ENCODE peak calls at places on chromosomes 13 and 19, in six cellular contexts. One of them, this sample, is unnamed.

GRCh38 chr19:40400521-40400920 is 10.5 kb upstream of the HIPK4 start:
- DNase-seq in T-helper 1 cell: no peak
- DNase-seq in stimulated activated CD4-positive, alpha-beta T cell treated with anti-CD3 and anti-CD28 coated beads, Interleukin-4, amount 100 ng/mL, for 48 hours: no peak
- DNase-seq in central memory CD8-positive, alpha-beta T cell: no peak
- DNase-seq in neuronal stem cell: no peak
- DNase-seq in HFFc6: no peak
- DNase-seq in this sample: no peak

GRCh38 chr19:33678796-33679195 is 57.0 kb downstream of the CHST8 start:
- DNase-seq in HFFc6: no peak
- DNase-seq in T-helper 1 cell: no peak
- DNase-seq in neuronal stem cell: no peak
- DNase-seq in stimulated activated CD4-positive, alpha-beta T cell treated with anti-CD3 and anti-CD28 coated beads, Interleukin-4, amount 100 ng/mL, for 48 hours: no peak
- DNase-seq in central memory CD8-positive, alpha-beta T cell: no peak
- DNase-seq in this sample: no peak

GRCh38 chr13:109427695-109428094 is 358.7 kb downstream of the IRS2 start:
- DNase-seq in stimulated activated CD4-positive, alpha-beta T cell treated with anti-CD3 and anti-CD28 coated beads, Interleukin-4, amount 100 ng/mL, for 48 hours: no peak
- DNase-seq in central memory CD8-positive, alpha-beta T cell: no peak
- DNase-seq in T-helper 1 cell: no peak
- DNase-seq in HFFc6: no peak
- DNase-seq in neuronal stem cell: no peak
- DNase-seq in this sample: no peak

GRCh38 chr13:26558912-26559485 is 1.5 kb downstream of the WASF3 start:
- DNase-seq in neuronal stem cell: peak
- DNase-seq in T-helper 1 cell: no peak
- DNase-seq in HFFc6: no peak
- DNase-seq in stimulated activated CD4-positive, alpha-beta T cell treated with anti-CD3 and anti-CD28 coated beads, Interleukin-4, amount 100 ng/mL, for 48 hours: no peak
- DNase-seq in central memory CD8-positive, alpha-beta T cell: no peak
- DNase-seq in this sample: no peak

GRCh38 chr13:113834496-113835200 is 29.2 kb downstream of the GAS6 start:
- DNase-seq in neuronal stem cell: no peak
- DNase-seq in HFFc6: no peak
- DNase-seq in central memory CD8-positive, alpha-beta T cell: no peak
- DNase-seq in stimulated activated CD4-positive, alpha-beta T cell treated with anti-CD3 and anti-CD28 coated beads, Interleukin-4, amount 100 ng/mL, for 48 hours: no peak
- DNase-seq in T-helper 1 cell: no peak
- DNase-seq in this sample: no peak

GRCh38 chr19:3986260-3987041 is 1.2 kb upstream of the EEF2 start:
- DNase-seq in neuronal stem cell: peak
- DNase-seq in central memory CD8-positive, alpha-beta T cell: peak
- DNase-seq in stimulated activated CD4-positive, alpha-beta T cell treated with anti-CD3 and anti-CD28 coated beads, Interleukin-4, amount 100 ng/mL, for 48 hours: no peak
- DNase-seq in HFFc6: peak
- DNase-seq in T-helper 1 cell: peak
- DNase-seq in this sample: no peak

GRCh38 chr19:32498641-32499200 is 82.3 kb upstream of the PDCD5 start:
- DNase-seq in neuronal stem cell: no peak
- DNase-seq in T-helper 1 cell: no peak
- DNase-seq in central memory CD8-positive, alpha-beta T cell: peak
- DNase-seq in HFFc6: no peak
- DNase-seq in stimulated activated CD4-positive, alpha-beta T cell treated with anti-CD3 and anti-CD28 coated beads, Interleukin-4, amount 100 ng/mL, for 48 hours: no peak
- DNase-seq in this sample: no peak

GRCh38 chr13:98648141-98648540 is 71.2 kb upstream of the STK24 start:
- DNase-seq in neuronal stem cell: no peak
- DNase-seq in stimulated activated CD4-positive, alpha-beta T cell treated with anti-CD3 and anti-CD28 coated beads, Interleukin-4, amount 100 ng/mL, for 48 hours: no peak
- DNase-seq in T-helper 1 cell: no peak
- DNase-seq in HFFc6: no peak
- DNase-seq in central memory CD8-positive, alpha-beta T cell: no peak
- DNase-seq in this sample: no peak

GRCh38 chr13:108213946-108214345 is 1.4 kb downstream of the LIG4 start:
- DNase-seq in central memory CD8-positive, alpha-beta T cell: no peak
- DNase-seq in stimulated activated CD4-positive, alpha-beta T cell treated with anti-CD3 and anti-CD28 coated beads, Interleukin-4, amount 100 ng/mL, for 48 hours: no peak
- DNase-seq in T-helper 1 cell: no peak
- DNase-seq in neuronal stem cell: no peak
- DNase-seq in HFFc6: peak
- DNase-seq in this sample: no peak

GRCh38 chr19:52993342-52994178 is 20.2 kb upstream of the ERVV-1 start:
- DNase-seq in T-helper 1 cell: peak
- DNase-seq in neuronal stem cell: peak
- DNase-seq in stimulated activated CD4-positive, alpha-beta T cell treated with anti-CD3 and anti-CD28 coated beads, Interleukin-4, amount 100 ng/mL, for 48 hours: peak
- DNase-seq in central memory CD8-positive, alpha-beta T cell: peak
- DNase-seq in HFFc6: peak
- DNase-seq in this sample: peak

GRCh38 chr13:38872693-38873092 is 117.9 kb downstream of the STOML3 start:
- DNase-seq in stimulated activated CD4-positive, alpha-beta T cell treated with anti-CD3 and anti-CD28 coated beads, Interleukin-4, amount 100 ng/mL, for 48 hours: peak
- DNase-seq in HFFc6: no peak
- DNase-seq in central memory CD8-positive, alpha-beta T cell: no peak
- DNase-seq in T-helper 1 cell: peak
- DNase-seq in neuronal stem cell: peak
- DNase-seq in this sample: peak

GRCh38 chr19:10817291-10818038 is 18.5 kb downstream of the TMED1 start:
- DNase-seq in neuronal stem cell: no peak
- DNase-seq in T-helper 1 cell: no peak
- DNase-seq in HFFc6: peak
- DNase-seq in stimulated activated CD4-positive, alpha-beta T cell treated with anti-CD3 and anti-CD28 coated beads, Interleukin-4, amount 100 ng/mL, for 48 hours: no peak
- DNase-seq in central memory CD8-positive, alpha-beta T cell: no peak
- DNase-seq in this sample: no peak

GRCh38 chr13:97548736-97549135 is 114.8 kb downstream of the RAP2A start:
- DNase-seq in HFFc6: no peak
- DNase-seq in central memory CD8-positive, alpha-beta T cell: no peak
- DNase-seq in neuronal stem cell: no peak
- DNase-seq in T-helper 1 cell: no peak
- DNase-seq in stimulated activated CD4-positive, alpha-beta T cell treated with anti-CD3 and anti-CD28 coated beads, Interleukin-4, amount 100 ng/mL, for 48 hours: no peak
- DNase-seq in this sample: no peak

GRCh38 chr13:50893211-50893852 is 16.3 kb upstream of the RNASEH2B start:
- DNase-seq in central memory CD8-positive, alpha-beta T cell: no peak
- DNase-seq in HFFc6: no peak
- DNase-seq in stimulated activated CD4-positive, alpha-beta T cell treated with anti-CD3 and anti-CD28 coated beads, Interleukin-4, amount 100 ng/mL, for 48 hours: no peak
- DNase-seq in neuronal stem cell: no peak
- DNase-seq in T-helper 1 cell: peak
- DNase-seq in this sample: no peak

GRCh38 chr13:28100149-28101121 is at the start of gene FLT3:
- DNase-seq in neuronal stem cell: peak
- DNase-seq in central memory CD8-positive, alpha-beta T cell: no peak
- DNase-seq in T-helper 1 cell: peak
- DNase-seq in stimulated activated CD4-positive, alpha-beta T cell treated with anti-CD3 and anti-CD28 coated beads, Interleukin-4, amount 100 ng/mL, for 48 hours: no peak
- DNase-seq in HFFc6: no peak
- DNase-seq in this sample: peak

GRCh38 chr19:801030-801860 is 4.0 kb downstream of the PTBP1 start:
- DNase-seq in T-helper 1 cell: no peak
- DNase-seq in central memory CD8-positive, alpha-beta T cell: no peak
- DNase-seq in neuronal stem cell: no peak
- DNase-seq in HFFc6: no peak
- DNase-seq in stimulated activated CD4-positive, alpha-beta T cell treated with anti-CD3 and anti-CD28 coated beads, Interleukin-4, amount 100 ng/mL, for 48 hours: no peak
- DNase-seq in this sample: no peak

GRCh38 chr19:31146546-31147183 is 202.6 kb downstream of the TSHZ3 start:
- DNase-seq in HFFc6: no peak
- DNase-seq in T-helper 1 cell: no peak
- DNase-seq in neuronal stem cell: no peak
- DNase-seq in central memory CD8-positive, alpha-beta T cell: no peak
- DNase-seq in stimulated activated CD4-positive, alpha-beta T cell treated with anti-CD3 and anti-CD28 coated beads, Interleukin-4, amount 100 ng/mL, for 48 hours: no peak
- DNase-seq in this sample: no peak

GRCh38 chr19:10805075-10805757 is 30.8 kb downstream of the TMED1 start:
- DNase-seq in HFFc6: no peak
- DNase-seq in neuronal stem cell: no peak
- DNase-seq in stimulated activated CD4-positive, alpha-beta T cell treated with anti-CD3 and anti-CD28 coated beads, Interleukin-4, amount 100 ng/mL, for 48 hours: no peak
- DNase-seq in central memory CD8-positive, alpha-beta T cell: no peak
- DNase-seq in T-helper 1 cell: no peak
- DNase-seq in this sample: no peak

GRCh38 chr19:16209266-16209665 is 11.6 kb downstream of the AP1M1 start:
- DNase-seq in HFFc6: no peak
- DNase-seq in central memory CD8-positive, alpha-beta T cell: no peak
- DNase-seq in stimulated activated CD4-positive, alpha-beta T cell treated with anti-CD3 and anti-CD28 coated beads, Interleukin-4, amount 100 ng/mL, for 48 hours: no peak
- DNase-seq in T-helper 1 cell: no peak
- DNase-seq in neuronal stem cell: no peak
- DNase-seq in this sample: no peak

GRCh38 chr13:110758195-110758594 is 44.7 kb downstream of the ING1 start:
- DNase-seq in neuronal stem cell: no peak
- DNase-seq in HFFc6: peak
- DNase-seq in stimulated activated CD4-positive, alpha-beta T cell treated with anti-CD3 and anti-CD28 coated beads, Interleukin-4, amount 100 ng/mL, for 48 hours: no peak
- DNase-seq in T-helper 1 cell: no peak
- DNase-seq in central memory CD8-positive, alpha-beta T cell: no peak
- DNase-seq in this sample: no peak

GRCh38 chr13:77860621-77861020 is 58.0 kb downstream of the EDNRB start:
- DNase-seq in central memory CD8-positive, alpha-beta T cell: no peak
- DNase-seq in HFFc6: no peak
- DNase-seq in T-helper 1 cell: no peak
- DNase-seq in stimulated activated CD4-positive, alpha-beta T cell treated with anti-CD3 and anti-CD28 coated beads, Interleukin-4, amount 100 ng/mL, for 48 hours: no peak
- DNase-seq in neuronal stem cell: no peak
- DNase-seq in this sample: no peak

GRCh38 chr19:31147234-31147633 is 202.0 kb downstream of the TSHZ3 start:
- DNase-seq in T-helper 1 cell: no peak
- DNase-seq in stimulated activated CD4-positive, alpha-beta T cell treated with anti-CD3 and anti-CD28 coated beads, Interleukin-4, amount 100 ng/mL, for 48 hours: no peak
- DNase-seq in neuronal stem cell: no peak
- DNase-seq in HFFc6: no peak
- DNase-seq in central memory CD8-positive, alpha-beta T cell: no peak
- DNase-seq in this sample: no peak

GRCh38 chr19:35260694-35261304 is 8.0 kb upstream of the USF2 start:
- DNase-seq in central memory CD8-positive, alpha-beta T cell: no peak
- DNase-seq in neuronal stem cell: no peak
- DNase-seq in T-helper 1 cell: no peak
- DNase-seq in HFFc6: no peak
- DNase-seq in stimulated activated CD4-positive, alpha-beta T cell treated with anti-CD3 and anti-CD28 coated beads, Interleukin-4, amount 100 ng/mL, for 48 hours: no peak
- DNase-seq in this sample: no peak

GRCh38 chr13:97273341-97273831 is 51.3 kb downstream of the MBNL2 start:
- DNase-seq in HFFc6: peak
- DNase-seq in central memory CD8-positive, alpha-beta T cell: no peak
- DNase-seq in stimulated activated CD4-positive, alpha-beta T cell treated with anti-CD3 and anti-CD28 coated beads, Interleukin-4, amount 100 ng/mL, for 48 hours: no peak
- DNase-seq in neuronal stem cell: no peak
- DNase-seq in T-helper 1 cell: no peak
- DNase-seq in this sample: no peak

GRCh38 chr19:2361259-2362038 is 1.4 kb downstream of the TMPRSS9 start:
- DNase-seq in stimulated activated CD4-positive, alpha-beta T cell treated with anti-CD3 and anti-CD28 coated beads, Interleukin-4, amount 100 ng/mL, for 48 hours: no peak
- DNase-seq in neuronal stem cell: no peak
- DNase-seq in HFFc6: no peak
- DNase-seq in T-helper 1 cell: no peak
- DNase-seq in central memory CD8-positive, alpha-beta T cell: no peak
- DNase-seq in this sample: no peak

GRCh38 chr13:113996081-113996911 is 22.4 kb upstream of the C13orf46 start:
- DNase-seq in stimulated activated CD4-positive, alpha-beta T cell treated with anti-CD3 and anti-CD28 coated beads, Interleukin-4, amount 100 ng/mL, for 48 hours: no peak
- DNase-seq in neuronal stem cell: no peak
- DNase-seq in central memory CD8-positive, alpha-beta T cell: no peak
- DNase-seq in T-helper 1 cell: no peak
- DNase-seq in HFFc6: no peak
- DNase-seq in this sample: no peak

GRCh38 chr13:71285700-71286099 is 581.3 kb downstream of the DACH1 start:
- DNase-seq in stimulated activated CD4-positive, alpha-beta T cell treated with anti-CD3 and anti-CD28 coated beads, Interleukin-4, amount 100 ng/mL, for 48 hours: no peak
- DNase-seq in central memory CD8-positive, alpha-beta T cell: no peak
- DNase-seq in T-helper 1 cell: no peak
- DNase-seq in neuronal stem cell: no peak
- DNase-seq in HFFc6: no peak
- DNase-seq in this sample: no peak

GRCh38 chr13:71659427-71659826 is 207.6 kb downstream of the DACH1 start:
- DNase-seq in neuronal stem cell: no peak
- DNase-seq in T-helper 1 cell: no peak
- DNase-seq in HFFc6: no peak
- DNase-seq in stimulated activated CD4-positive, alpha-beta T cell treated with anti-CD3 and anti-CD28 coated beads, Interleukin-4, amount 100 ng/mL, for 48 hours: no peak
- DNase-seq in central memory CD8-positive, alpha-beta T cell: no peak
- DNase-seq in this sample: no peak

GRCh38 chr13:109126973-109127615 is 497.7 kb downstream of the MYO16 start:
- DNase-seq in central memory CD8-positive, alpha-beta T cell: no peak
- DNase-seq in HFFc6: no peak
- DNase-seq in neuronal stem cell: peak
- DNase-seq in T-helper 1 cell: no peak
- DNase-seq in stimulated activated CD4-positive, alpha-beta T cell treated with anti-CD3 and anti-CD28 coated beads, Interleukin-4, amount 100 ng/mL, for 48 hours: no peak
- DNase-seq in this sample: no peak

GRCh38 chr19:28847468-28847867 is 365.5 kb downstream of the UQCRFS1 start:
- DNase-seq in T-helper 1 cell: no peak
- DNase-seq in neuronal stem cell: no peak
- DNase-seq in HFFc6: peak
- DNase-seq in stimulated activated CD4-positive, alpha-beta T cell treated with anti-CD3 and anti-CD28 coated beads, Interleukin-4, amount 100 ng/mL, for 48 hours: no peak
- DNase-seq in central memory CD8-positive, alpha-beta T cell: no peak
- DNase-seq in this sample: no peak

GRCh38 chr19:8593931-8594330 is 16.6 kb downstream of the ADAMTS10 start:
- DNase-seq in HFFc6: no peak
- DNase-seq in T-helper 1 cell: no peak
- DNase-seq in neuronal stem cell: no peak
- DNase-seq in stimulated activated CD4-positive, alpha-beta T cell treated with anti-CD3 and anti-CD28 coated beads, Interleukin-4, amount 100 ng/mL, for 48 hours: no peak
- DNase-seq in central memory CD8-positive, alpha-beta T cell: no peak
- DNase-seq in this sample: no peak

GRCh38 chr19:3224346-3225325 is at the start of gene CELF5:
- DNase-seq in central memory CD8-positive, alpha-beta T cell: peak
- DNase-seq in HFFc6: no peak
- DNase-seq in T-helper 1 cell: no peak
- DNase-seq in stimulated activated CD4-positive, alpha-beta T cell treated with anti-CD3 and anti-CD28 coated beads, Interleukin-4, amount 100 ng/mL, for 48 hours: peak
- DNase-seq in neuronal stem cell: peak
- DNase-seq in this sample: peak

GRCh38 chr13:24307211-24308067 is 1.9 kb upstream of the C1QTNF9 start:
- DNase-seq in HFFc6: no peak
- DNase-seq in central memory CD8-positive, alpha-beta T cell: no peak
- DNase-seq in T-helper 1 cell: no peak
- DNase-seq in stimulated activated CD4-positive, alpha-beta T cell treated with anti-CD3 and anti-CD28 coated beads, Interleukin-4, amount 100 ng/mL, for 48 hours: no peak
- DNase-seq in neuronal stem cell: no peak
- DNase-seq in this sample: no peak

GRCh38 chr13:112647256-112647655 is 42.6 kb upstream of the ATP11A start:
- DNase-seq in neuronal stem cell: no peak
- DNase-seq in stimulated activated CD4-positive, alpha-beta T cell treated with anti-CD3 and anti-CD28 coated beads, Interleukin-4, amount 100 ng/mL, for 48 hours: no peak
- DNase-seq in T-helper 1 cell: no peak
- DNase-seq in central memory CD8-positive, alpha-beta T cell: no peak
- DNase-seq in HFFc6: no peak
- DNase-seq in this sample: no peak

GRCh38 chr19:6071103-6071485 is 39.2 kb downstream of the RFX2 start:
- DNase-seq in HFFc6: peak
- DNase-seq in stimulated activated CD4-positive, alpha-beta T cell treated with anti-CD3 and anti-CD28 coated beads, Interleukin-4, amount 100 ng/mL, for 48 hours: no peak
- DNase-seq in T-helper 1 cell: no peak
- DNase-seq in central memory CD8-positive, alpha-beta T cell: no peak
- DNase-seq in neuronal stem cell: no peak
- DNase-seq in this sample: no peak

GRCh38 chr19:54420068-54420382 is 4.8 kb downstream of the TTYH1 start:
- DNase-seq in neuronal stem cell: no peak
- DNase-seq in stimulated activated CD4-positive, alpha-beta T cell treated with anti-CD3 and anti-CD28 coated beads, Interleukin-4, amount 100 ng/mL, for 48 hours: no peak
- DNase-seq in central memory CD8-positive, alpha-beta T cell: no peak
- DNase-seq in HFFc6: no peak
- DNase-seq in T-helper 1 cell: no peak
- DNase-seq in this sample: no peak

GRCh38 chr19:40542197-40542859 is 34.3 kb upstream of the SHKBP1 start:
- DNase-seq in neuronal stem cell: no peak
- DNase-seq in HFFc6: no peak
- DNase-seq in T-helper 1 cell: no peak
- DNase-seq in central memory CD8-positive, alpha-beta T cell: no peak
- DNase-seq in stimulated activated CD4-positive, alpha-beta T cell treated with anti-CD3 and anti-CD28 coated beads, Interleukin-4, amount 100 ng/mL, for 48 hours: no peak
- DNase-seq in this sample: no peak